ENCODE peak calls at places on chromosomes 1 and 21, in eight cellular contexts. L is A549, F is adrenal gland, N is ovary, H is esophagus muscularis mucosa, A is endothelial cell of umbilical vein, Z is prostate gland, G is right lobe of liver. S is an unnamed sample. For H3K4me1, the result is how much of the 10 kb centered on the place peaks cover.

GRCh38 chr1:143611159-143611558 is 360.6 kb downstream of the FAM72C start:
- DNase-seq in Z (no peak), A (no peak), L (no peak), N (no peak), G (no peak), F (no peak), H (no peak), S (no peak)

GRCh38 chr1:185054365-185055060 is 9.2 kb downstream of the RNF2 start:
- DNase-seq in L (no peak), N (no peak), A (no peak), H (no peak), Z (no peak), F (no peak), G (no peak), S (no peak)

GRCh38 chr1:200364831-200365230 is 45.0 kb downstream of the ZNF281 start:
- DNase-seq in F (no peak), N (no peak), G (no peak), A (no peak), Z (no peak), L (no peak), H (no peak), S (no peak)

GRCh38 chr21:46078322-46078981 is 19.5 kb upstream of the COL6A2 start:
- DNase-seq in G (peak), F (no peak), L (no peak), A (no peak), N (peak), Z (no peak), H (peak), S (peak)

GRCh38 chr1:229156819-229157218 is 114.1 kb upstream of the RAB4A start:
- DNase-seq in F (no peak), H (no peak), L (peak), G (no peak), N (no peak), Z (peak), A (no peak), S (no peak)

GRCh38 chr1:234776875-234777849 is 167.2 kb upstream of the IRF2BP2 start:
- DNase-seq in G (no peak), L (no peak), Z (no peak), N (no peak), A (peak), H (peak), F (peak), S (no peak)

GRCh38 chr1:207304710-207305151 is 16.7 kb upstream of the CD55 start:
- DNase-seq in F (no peak), N (no peak), H (no peak), Z (no peak), G (no peak), L (peak), A (peak), S (no peak)

GRCh38 chr21:31700040-31700439 is 31.9 kb downstream of the SCAF4 start:
- DNase-seq in Z (no peak), F (no peak), A (no peak), H (no peak), G (no peak), L (no peak), N (no peak), S (no peak)

GRCh38 chr1:68121536-68121935 is 71.1 kb upstream of the DIRAS3 start:
- DNase-seq in A (no peak), F (no peak), G (no peak), H (peak), Z (no peak), L (no peak), N (no peak), S (no peak)

GRCh38 chr1:228283476-228284147 is 75.8 kb downstream of the OBSCN start:
- DNase-seq in Z (no peak), L (no peak), F (no peak), H (no peak), N (no peak), A (no peak), G (no peak), S (peak)

GRCh38 chr1:39196244-39197215 is 8.0 kb upstream of the MACF1 start:
- DNase-seq in G (no peak), F (no peak), H (no peak), A (peak), L (no peak), N (no peak), Z (no peak), S (no peak)

GRCh38 chr1:224565186-224565585 is 50.9 kb upstream of the CNIH3 start:
- DNase-seq in A (peak), H (peak), Z (no peak), N (no peak), F (peak), L (peak), G (no peak), S (no peak)

GRCh38 chr1:38194486-38194885 is 147.9 kb upstream of the POU3F1 start:
- DNase-seq in H (no peak), G (no peak), L (no peak), A (no peak), N (no peak), Z (peak), F (no peak), S (no peak)

DNA sequence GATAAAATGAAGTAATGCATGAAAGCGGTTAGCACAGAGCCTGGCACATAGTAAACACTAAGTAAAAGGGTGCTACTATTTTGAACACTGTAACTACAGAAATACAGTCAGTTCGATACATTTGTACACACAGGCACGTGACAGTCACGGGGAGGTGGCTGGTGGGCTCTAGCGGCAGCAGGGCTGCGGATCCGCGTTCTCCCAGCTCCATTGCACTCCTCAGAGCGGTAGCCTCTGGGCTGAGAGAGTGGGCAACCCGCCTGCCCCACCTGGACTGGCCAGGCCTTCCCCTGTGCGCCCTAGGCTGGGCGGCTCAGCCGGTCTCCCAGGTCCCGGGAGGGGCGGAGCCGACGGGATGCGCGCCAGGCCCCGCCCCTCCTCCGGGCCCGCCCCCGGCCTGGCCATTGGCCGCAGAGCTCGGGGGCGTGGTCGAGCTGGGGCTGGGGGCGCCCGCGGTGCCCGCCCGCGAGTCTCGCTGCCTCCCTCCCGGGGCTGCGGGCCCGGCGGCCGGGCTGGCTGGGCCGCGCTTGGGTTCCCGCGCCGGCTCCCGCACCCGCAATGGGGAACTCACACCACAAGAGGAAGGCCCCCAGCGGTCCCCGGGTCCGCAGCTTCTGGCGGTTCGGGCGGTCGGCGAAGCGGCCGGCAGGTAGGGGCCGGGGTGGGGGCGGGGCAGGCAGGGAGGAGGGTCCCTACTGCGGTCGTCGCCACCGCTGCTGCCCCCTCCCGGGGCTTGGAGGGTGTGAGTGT is 51.1 kb upstream of the SYNC start:
- DNase-seq in L (no peak), Z (peak), F (peak), G (peak), A (peak), H (no peak), N (peak), S (peak)
- H3K4me1 ChIP-seq in L (under half), Z (under half), F (under half), G (under half), A (under half), H (under half), N (under half), S (under half)

GRCh38 chr1:146021046-146021445 is 489 bp downstream of the HJV start:
- DNase-seq in H (no peak), G (no peak), N (no peak), A (no peak), L (no peak), F (no peak), Z (no peak), S (no peak)

GRCh38 chr1:146016891-146017290 is 4.6 kb downstream of the HJV start:
- DNase-seq in F (no peak), N (no peak), Z (no peak), H (no peak), L (no peak), G (no peak), A (no peak), S (no peak)

GRCh38 chr1:146021622-146022402 is at the start of gene HJV:
- DNase-seq in Z (no peak), L (no peak), H (no peak), N (no peak), F (no peak), G (peak), A (no peak), S (peak)

GRCh38 chr1:146020058-146020738 is 1.3 kb downstream of the HJV start:
- DNase-seq in N (no peak), H (no peak), Z (no peak), L (no peak), G (peak), F (no peak), A (no peak), S (no peak)

GRCh38 chr1:146019225-146020057 is 2.1 kb downstream of the HJV start:
- DNase-seq in A (no peak), Z (no peak), N (peak), L (no peak), G (peak), H (no peak), F (no peak), S (no peak)
- H3K4me3 ChIP-seq in A (no peak), Z (no peak), N (peak), L (no peak), G (peak), H (peak), F (no peak), S (peak)

GRCh38 chr1:1326075-1326605 is 1.5 kb downstream of the CPTP start:
- DNase-seq in A (no peak), L (no peak), G (no peak), H (no peak), N (no peak), F (no peak), Z (no peak), S (no peak)

GRCh38 chr1:1324084-1324523 is 356 bp downstream of the INTS11 start:
- DNase-seq in F (no peak), H (no peak), Z (no peak), N (no peak), A (no peak), G (no peak), L (no peak), S (no peak)

GRCh38 chr1:1322952-1323351 is 1.5 kb downstream of the INTS11 start:
- DNase-seq in F (no peak), L (no peak), H (no peak), G (no peak), N (no peak), A (no peak), Z (no peak), S (no peak)

GRCh38 chr1:1325288-1326074 is 879 bp downstream of the CPTP start:
- DNase-seq in Z (no peak), H (no peak), L (no peak), N (no peak), G (peak), A (peak), F (no peak), S (peak)

GRCh38 chr1:1324524-1325287 is at the start of the genes CPTP and INTS11:
- DNase-seq in L (peak), H (peak), A (peak), Z (peak), N (peak), G (peak), F (peak), S (peak)
- TF ChIP-seq POLR2A in L (peak), H (peak), A (peak), Z (peak), N (peak), G (peak), F (peak), S (peak)

DNA sequence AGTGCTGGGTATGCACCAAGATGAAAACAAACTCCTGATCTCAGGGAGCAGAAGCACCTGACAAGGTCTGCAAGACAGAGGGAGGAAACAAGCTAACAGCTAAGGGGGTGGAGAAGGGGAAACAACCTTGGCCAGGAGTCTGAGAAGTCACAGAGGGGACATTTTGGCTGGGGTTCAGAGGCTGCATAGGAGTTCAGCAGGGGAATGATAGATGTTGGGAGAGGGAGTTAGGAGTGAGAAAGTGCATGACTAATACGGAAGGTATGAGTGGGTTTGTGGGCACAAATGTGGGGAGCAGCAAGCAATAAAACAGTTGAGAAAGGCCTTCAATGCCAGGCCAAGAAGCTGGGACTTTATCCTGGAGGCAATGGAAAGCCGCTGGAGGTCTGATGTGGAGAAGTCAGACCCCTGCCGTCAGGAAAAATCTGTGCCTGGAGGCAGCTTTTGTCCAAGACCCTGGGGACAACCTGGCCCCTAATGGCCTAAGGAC is 16.4 kb downstream of the EPHA2 start:
- DNase-seq in L (no peak), N (no peak), H (no peak), F (no peak), G (no peak), A (peak), Z (no peak), S (no peak)
- H3K4me1 ChIP-seq in L (half or more), N (under half), H (under half), F (under half), G (under half), A (half or more), Z (under half), S (half or more)

DNA sequence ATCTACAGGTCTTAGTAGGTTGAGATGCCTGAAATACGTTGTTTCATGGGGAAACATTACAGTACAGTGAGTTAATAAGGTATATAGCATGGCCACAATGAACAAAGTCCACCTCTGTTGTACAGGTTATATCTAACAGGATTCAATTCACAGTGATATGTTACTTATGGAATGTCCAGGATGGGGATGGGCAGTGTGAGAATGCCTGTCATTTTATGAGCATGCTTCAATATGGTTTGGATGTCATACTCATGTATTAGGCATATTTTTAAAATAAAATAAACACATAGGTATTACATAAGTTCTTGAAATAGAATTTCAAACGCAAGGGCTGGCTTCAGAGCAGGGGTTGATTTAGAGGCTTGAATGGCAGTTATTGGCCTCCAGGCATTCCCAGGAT is 6.1 kb upstream of the PHLDA3 start:
- DNase-seq in H (no peak), G (no peak), Z (no peak), A (no peak), N (no peak), L (no peak), F (no peak), S (no peak)
- H3K4me3 ChIP-seq in H (no peak), G (no peak), Z (no peak), A (no peak), N (no peak), L (no peak), F (no peak), S (no peak)

DNA sequence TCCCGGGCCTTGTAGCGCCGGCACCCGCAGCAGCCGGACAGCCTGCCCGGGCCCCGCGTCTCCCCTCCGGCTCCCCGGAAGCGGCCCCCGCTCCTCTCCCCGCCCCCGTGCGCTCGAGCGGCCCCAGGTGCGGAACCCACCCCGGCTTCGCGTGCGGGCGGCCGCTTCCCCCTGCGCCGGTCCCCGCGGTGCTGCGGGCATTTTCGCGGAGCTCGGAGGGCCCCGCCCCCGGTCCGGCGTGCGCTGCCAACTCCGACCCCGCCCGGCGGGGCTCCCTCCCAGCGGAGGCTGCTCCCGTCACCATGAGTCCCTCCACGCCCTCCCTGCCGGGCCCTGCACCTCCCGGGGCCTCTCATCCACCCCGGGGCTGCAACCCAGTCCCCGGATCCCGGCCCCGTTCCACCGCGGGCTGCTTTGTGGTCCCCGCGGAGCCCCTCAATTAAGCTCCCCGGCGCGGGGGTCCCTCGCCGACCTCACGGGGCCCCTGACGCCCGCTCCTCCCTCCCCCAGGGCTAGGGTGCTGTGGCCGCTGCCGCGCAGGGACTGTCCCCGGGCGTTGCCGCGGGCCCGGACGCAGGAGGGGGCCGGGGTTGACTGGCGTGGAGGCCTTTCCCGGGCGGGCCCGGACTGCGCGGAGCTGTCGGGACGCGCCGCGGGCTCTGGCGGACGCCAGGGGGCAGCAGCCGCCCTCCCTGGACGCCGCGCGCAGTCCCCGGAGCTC is 159.4 kb downstream of the RUNX1 start:
- DNase-seq in A (peak), L (peak), H (peak), Z (peak), F (peak), N (peak), G (peak), S (peak)
- TF ChIP-seq POLR2A in A (no peak), L (no peak), H (no peak), Z (peak), F (no peak), N (no peak), G (no peak), S (no peak)

GRCh38 chr1:109396513-109396839 is 1.2 kb downstream of the SORT1 start:
- DNase-seq in N (no peak), H (no peak), Z (no peak), A (no peak), F (no peak), L (no peak), G (no peak), S (no peak)
- H3K4me1 ChIP-seq in N (under half), H (half or more), Z (under half), A (under half), F (under half), L (under half), G (under half), S (half or more)

S was measured in heart left ventricle.